ENCODE peak calls at places on chromosomes 12 and 14, in eight cellular contexts. D is Panc1, Z is GM23338, L is breast epithelium, P is spleen, V is SK-N-SH, H is H1, R is esophagus muscularis mucosa. Y is an unnamed sample.
A peak's percentile ranks its signal among the peaks of the same experiment; 100 is the strongest.

GRCh38 chr12:1844223-1844622 is 23.9 kb downstream of the LRTM2 start:
- DNase-seq in H (no peak), V (no peak), D (no peak), Z (peak; percentile 9), P (no peak), L (no peak), R (no peak), Y (no peak)

GRCh38 chr14:21476925-21477681 is at the start of the genes RAB2B and TOX4:
- DNase-seq in R (peak; percentile 99), P (peak; percentile 98), D (peak; percentile 96), L (peak; percentile 97), V (peak; percentile 93), Z (peak; percentile 99), H (peak; percentile 95), Y (peak; percentile 98)

GRCh38 chr12:78236264-78236663 is 405.6 kb downstream of the NAV3 start:
- DNase-seq in V (no peak), L (no peak), P (no peak), R (no peak), D (no peak), H (no peak), Z (no peak), Y (no peak)

GRCh38 chr12:50533203-50533584 is 28.4 kb downstream of the DIP2B start:
- DNase-seq in H (no peak), Z (no peak), P (no peak), V (no peak), R (no peak), D (no peak), L (no peak), Y (no peak)

GRCh38 chr12:113167868-113168267 is 17.4 kb downstream of the DDX54 start:
- DNase-seq in Z (no peak), L (no peak), V (no peak), H (no peak), D (no peak), R (no peak), P (no peak), Y (no peak)

GRCh38 chr12:51098611-51099010 is 15.2 kb upstream of the CSRNP2 start:
- DNase-seq in R (no peak), P (no peak), L (no peak), D (no peak), V (no peak), Z (no peak), H (no peak), Y (no peak)

GRCh38 chr12:59329457-59329856 is 266.4 kb upstream of the SLC16A7 start:
- DNase-seq in R (no peak), L (no peak), V (no peak), P (no peak), H (no peak), Z (no peak), D (no peak), Y (no peak)

GRCh38 chr14:29930283-29930682 is 2.6 kb upstream of the PRKD1 start:
- DNase-seq in Z (no peak), P (no peak), V (no peak), H (no peak), R (no peak), D (no peak), L (no peak), Y (no peak)

GRCh38 chr14:93115920-93116675 is at the start of gene ITPK1:
- DNase-seq in Z (peak; percentile 78), P (peak; percentile 94), R (no peak), D (no peak), L (no peak), V (peak; percentile 92), H (no peak), Y (peak; percentile 23)

GRCh38 chr14:37329189-37330001 is 131.7 kb downstream of the MIPOL1 start:
- DNase-seq in Z (no peak), R (no peak), H (no peak), P (no peak), L (no peak), V (no peak), D (no peak), Y (no peak)

GRCh38 chr12:112116232-112117060 is 7.9 kb upstream of the NAA25 start:
- DNase-seq in V (peak; percentile 82), L (peak; percentile 23), P (peak; percentile 72), Z (peak; percentile 95), R (no peak), H (peak; percentile 47), D (no peak), Y (no peak)

GRCh38 chr14:93989939-93990338 is 7.2 kb upstream of the CCDC197 start:
- DNase-seq in V (no peak), L (no peak), D (no peak), R (no peak), H (no peak), P (no peak), Z (no peak), Y (no peak)

GRCh38 chr12:14367097-14367661 is 1.7 kb downstream of the ATF7IP start:
- DNase-seq in R (no peak), V (no peak), L (no peak), Z (no peak), H (no peak), D (no peak), P (no peak), Y (no peak)

GRCh38 chr14:32134448-32135070 is 57.5 kb downstream of the ARHGAP5 start:
- DNase-seq in H (no peak), Z (no peak), P (no peak), L (no peak), V (no peak), D (no peak), R (no peak), Y (peak; percentile 10)

GRCh38 chr14:105088812-105089745 is 23.8 kb upstream of the GPR132 start:
- DNase-seq in Z (no peak), V (no peak), D (no peak), R (no peak), H (no peak), P (no peak), L (no peak), Y (no peak)

GRCh38 chr14:90136904-90137303 is 75.1 kb downstream of the KCNK13 start:
- DNase-seq in H (no peak), D (no peak), Z (no peak), P (no peak), R (no peak), V (no peak), L (no peak), Y (no peak)

GRCh38 chr14:90137807-90138206 is 76.0 kb downstream of the KCNK13 start:
- DNase-seq in D (no peak), Z (no peak), P (no peak), R (no peak), H (no peak), V (no peak), L (no peak), Y (no peak)

GRCh38 chr14:90140298-90140955 is 78.6 kb downstream of the KCNK13 start:
- DNase-seq in H (no peak), Z (peak; percentile 11), P (no peak), L (no peak), D (no peak), V (no peak), R (no peak), Y (no peak)

GRCh38 chr14:90139199-90139598 is 77.4 kb downstream of the KCNK13 start:
- DNase-seq in L (no peak), Z (no peak), R (no peak), H (no peak), V (no peak), P (no peak), D (no peak), Y (no peak)

GRCh38 chr14:90140956-90141316 is 79.1 kb downstream of the KCNK13 start:
- DNase-seq in D (no peak), V (no peak), Z (peak; percentile 7), P (no peak), L (no peak), R (no peak), H (no peak), Y (no peak)
- H3K4me1 ChIP-seq in D (no peaks in the 10 kb centered on the region), V (no peaks in the 10 kb centered on the region), Z (peaks cover 5% of the 10 kb centered on the region), P (no peaks in the 10 kb centered on the region), L (no peaks in the 10 kb centered on the region), R (no peaks in the 10 kb centered on the region), H (no peaks in the 10 kb centered on the region), Y (no peaks in the 10 kb centered on the region)

GRCh38 chr12:12612403-12612802 is 727 bp downstream of the CREBL2 start:
- DNase-seq in L (no peak), P (no peak), D (no peak), R (no peak), Z (peak; percentile 67), V (peak; percentile 60), H (no peak), Y (no peak)

GRCh38 chr12:12608557-12608957 is 3.1 kb upstream of the CREBL2 start:
- DNase-seq in Z (no peak), D (no peak), L (no peak), V (no peak), H (no peak), R (no peak), P (no peak), Y (no peak)

GRCh38 chr12:12611512-12612306 is at the start of gene CREBL2:
- DNase-seq in D (peak; percentile 63), L (peak; percentile 94), Z (peak; percentile 95), V (peak; percentile 93), R (peak; percentile 98), P (peak; percentile 95), H (peak; percentile 80), Y (peak; percentile 92)

GRCh38 chr12:12609692-12610091 is 2.0 kb upstream of the CREBL2 start:
- DNase-seq in Z (no peak), H (no peak), L (no peak), R (no peak), P (no peak), D (no peak), V (no peak), Y (no peak)

GRCh38 chr12:12610711-12611110 is 965 bp upstream of the CREBL2 start:
- DNase-seq in Z (no peak), V (no peak), D (no peak), H (no peak), R (no peak), L (no peak), P (no peak), Y (no peak)
- H3K27ac ChIP-seq in Z (peak overlapping the region; percentile 91), V (peak overlapping the region; percentile 89), D (peak overlapping the region; percentile 89), H (no peak overlapping the region), R (peak overlapping the region; percentile 91), L (peak overlapping the region; percentile 98), P (peak overlapping the region; percentile 82), Y (peak overlapping the region; percentile 94)

GRCh38 chr12:4604684-4605193 is 42.7 kb downstream of the DYRK4 start:
- DNase-seq in H (peak; percentile 21), Z (peak; percentile 95), V (peak; percentile 72), R (peak; percentile 96), L (peak; percentile 71), D (peak; percentile 71), P (peak; percentile 93), Y (peak; percentile 84)
- TF ChIP-seq POLR2AphosphoS5 in H (peak; percentile 33), Z (peak; percentile 58), V (peak; percentile 81), R (peak; percentile 53), L (peak; percentile 37), D (peak; percentile 52), P (peak; percentile 70), Y (peak; percentile 91)

DNA sequence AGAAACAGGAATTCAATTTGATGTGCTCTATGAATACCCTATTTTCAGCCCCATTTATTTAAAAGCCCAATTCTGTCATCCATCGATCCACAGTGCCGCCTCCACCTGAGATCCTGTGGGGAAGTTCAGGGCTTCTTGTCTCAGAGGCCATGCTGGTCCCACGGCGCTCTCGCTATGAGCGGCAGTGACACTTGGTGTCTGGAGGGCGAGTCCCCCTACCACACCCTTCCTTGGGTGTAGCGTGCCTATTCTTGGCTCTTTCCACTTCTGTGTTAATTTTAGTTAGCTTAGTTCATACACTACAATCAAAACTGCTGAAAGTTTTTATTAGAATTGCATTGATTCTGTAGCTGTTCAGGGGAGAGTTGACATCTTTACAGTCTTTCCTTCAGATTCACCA is 73.8 kb downstream of the DDX51 start:
- DNase-seq in Z (no peak), L (no peak), V (no peak), D (no peak), R (no peak), H (no peak), P (no peak), Y (no peak)
- H3K4me1 ChIP-seq in Z (no peaks in the 10 kb centered on the region), L (no peaks in the 10 kb centered on the region), V (no peaks in the 10 kb centered on the region), D (no peaks in the 10 kb centered on the region), R (no peaks in the 10 kb centered on the region), H (no peaks in the 10 kb centered on the region), P (peaks cover 83% of the 10 kb centered on the region), Y (no peaks in the 10 kb centered on the region)

GRCh38 chr12:124814741-124815613 is 48.7 kb downstream of the SCARB1 start:
- DNase-seq in Z (no peak), H (no peak), R (no peak), P (no peak), D (no peak), V (no peak), L (no peak), Y (no peak)
- H3K27ac ChIP-seq in Z (no peak overlapping the region), H (no peak overlapping the region), R (no peak overlapping the region), P (no peak overlapping the region), D (no peak overlapping the region), V (no peak overlapping the region), L (peak overlapping the region; percentile 32), Y (no peak overlapping the region)